ENCODE peak calls at places on chromosome 20, in five cellular contexts. G is brain microvascular endothelial cell; M is CD8-positive, alpha-beta T cell; R is AG09309; F is AG10803. X is an unnamed sample.

GRCh38 chr20:18004389-18005031 is 35.7 kb downstream of the MGME1 start:
- DNase-seq in R (no peak), M (no peak), F (peak), G (no peak), X (no peak)

GRCh38 chr20:17680128-17680835 is 1.8 kb downstream of the RRBP1 start:
- DNase-seq in R (no peak), G (peak), M (no peak), F (peak), X (no peak)

GRCh38 chr20:59571591-59572314 is 32.6 kb upstream of the PHACTR3 start:
- DNase-seq in F (peak), G (peak), R (no peak), M (peak), X (no peak)

GRCh38 chr20:10061641-10062040 is 26.9 kb downstream of the ANKEF1 start:
- DNase-seq in R (no peak), G (no peak), M (no peak), F (no peak), X (no peak)

GRCh38 chr20:3692706-3693294 is 11.0 kb upstream of the ADAM33 start:
- DNase-seq in R (no peak), G (no peak), M (no peak), F (no peak), X (no peak)

GRCh38 chr20:25320035-25320800 is 70.4 kb downstream of the ABHD12 start:
- DNase-seq in F (no peak), M (no peak), R (no peak), G (no peak), X (no peak)

GRCh38 chr20:32845786-32846185 is 12.9 kb upstream of the EFCAB8 start:
- DNase-seq in M (no peak), R (no peak), G (no peak), F (no peak), X (no peak)

GRCh38 chr20:43255877-43256276 is 66.2 kb upstream of the PTPRT start:
- DNase-seq in G (no peak), M (no peak), R (no peak), F (no peak), X (no peak)

GRCh38 chr20:400451-401275 is 7.4 kb upstream of the RBCK1 start:
- DNase-seq in G (no peak), M (no peak), F (no peak), R (no peak), X (no peak)

GRCh38 chr20:56626367-56627121 is 2.6 kb upstream of the TFAP2C start:
- DNase-seq in R (no peak), G (no peak), M (no peak), F (peak), X (no peak)

GRCh38 chr20:16018881-16019280 is 554.4 kb downstream of the KIF16B start:
- DNase-seq in M (no peak), G (peak), F (no peak), R (no peak), X (no peak)

GRCh38 chr20:5569021-5569420 is 181.2 kb upstream of the SHLD1 start:
- DNase-seq in R (peak), G (peak), M (peak), F (peak), X (peak)

GRCh38 chr20:12207875-12208274 is 290.2 kb downstream of the BTBD3 start:
- DNase-seq in G (peak), F (peak), M (no peak), R (no peak), X (no peak)

GRCh38 chr20:15045246-15045645 is 707.8 kb upstream of the FLRT3 start:
- DNase-seq in M (no peak), F (peak), G (no peak), R (no peak), X (no peak)

GRCh38 chr20:52676282-52676995 is 295.7 kb upstream of the TSHZ2 start:
- DNase-seq in F (no peak), M (no peak), R (no peak), G (no peak), X (no peak)

GRCh38 chr20:17612975-17613327 is 43.1 kb downstream of the DSTN start:
- DNase-seq in M (no peak), G (no peak), F (no peak), R (no peak), X (no peak)

GRCh38 chr20:32820000-32820697 is 395 bp downstream of the MAPRE1 start:
- DNase-seq in F (peak), M (peak), R (no peak), G (no peak), X (peak)

GRCh38 chr20:39105551-39105950 is 143.4 kb downstream of the DHX35 start:
- DNase-seq in G (no peak), R (no peak), M (no peak), F (no peak), X (no peak)
- TF ChIP-seq CTCF in G (peak), R (no peak), M (no peak), F (no peak), X (peak)

GRCh38 chr20:35660122-35660937 is 4.4 kb downstream of the CPNE1 start:
- DNase-seq in G (no peak), F (no peak), R (no peak), M (no peak), X (no peak)

GRCh38 chr20:35662541-35662940 is 2.2 kb downstream of the CPNE1 start:
- DNase-seq in M (no peak), F (no peak), R (no peak), G (no peak), X (no peak)

GRCh38 chr20:35661013-35661412 is 3.7 kb downstream of the CPNE1 start:
- DNase-seq in R (no peak), G (no peak), F (peak), M (no peak), X (no peak)

GRCh38 chr20:35663516-35663812 is 1.2 kb downstream of the CPNE1 start:
- DNase-seq in G (peak), F (no peak), R (no peak), M (no peak), X (no peak)

DNA sequence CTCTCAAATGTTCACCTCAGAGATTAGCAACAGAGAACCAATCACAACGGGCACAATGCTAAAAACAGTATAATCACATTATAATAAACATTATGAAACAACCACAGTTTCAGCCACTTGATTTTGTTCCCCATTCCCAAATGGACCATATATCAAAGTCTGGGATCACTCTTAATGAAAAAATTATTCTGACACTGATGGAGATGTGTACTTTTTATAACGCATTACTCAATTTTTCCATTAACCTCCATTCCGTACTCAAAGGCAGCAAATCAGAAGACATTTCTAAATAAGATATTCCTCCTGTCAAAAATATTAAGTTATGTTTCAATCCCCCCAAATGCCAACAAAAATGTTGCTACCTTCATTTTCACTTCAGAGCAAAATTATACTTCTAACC is 2.8 kb downstream of the CPNE1 start:
- DNase-seq in M (no peak), G (no peak), R (no peak), F (no peak), X (no peak)
- H3K4me3 ChIP-seq in M (peak), G (peak), R (no peak), F (peak), X (no peak)

GRCh38 chr20:63188159-63188442 is 27.8 kb downstream of the YTHDF1 start:
- DNase-seq in F (no peak), G (no peak), M (no peak), R (no peak), X (no peak)

GRCh38 chr20:63187338-63188158 is 28.4 kb downstream of the YTHDF1 start:
- DNase-seq in M (no peak), G (no peak), F (no peak), R (no peak), X (no peak)

GRCh38 chr20:63186084-63186483 is 29.8 kb downstream of the YTHDF1 start:
- DNase-seq in G (no peak), R (no peak), F (no peak), M (no peak), X (no peak)

GRCh38 chr20:63185215-63185796 is 30.6 kb downstream of the YTHDF1 start:
- DNase-seq in M (no peak), R (no peak), G (no peak), F (no peak), X (no peak)

DNA sequence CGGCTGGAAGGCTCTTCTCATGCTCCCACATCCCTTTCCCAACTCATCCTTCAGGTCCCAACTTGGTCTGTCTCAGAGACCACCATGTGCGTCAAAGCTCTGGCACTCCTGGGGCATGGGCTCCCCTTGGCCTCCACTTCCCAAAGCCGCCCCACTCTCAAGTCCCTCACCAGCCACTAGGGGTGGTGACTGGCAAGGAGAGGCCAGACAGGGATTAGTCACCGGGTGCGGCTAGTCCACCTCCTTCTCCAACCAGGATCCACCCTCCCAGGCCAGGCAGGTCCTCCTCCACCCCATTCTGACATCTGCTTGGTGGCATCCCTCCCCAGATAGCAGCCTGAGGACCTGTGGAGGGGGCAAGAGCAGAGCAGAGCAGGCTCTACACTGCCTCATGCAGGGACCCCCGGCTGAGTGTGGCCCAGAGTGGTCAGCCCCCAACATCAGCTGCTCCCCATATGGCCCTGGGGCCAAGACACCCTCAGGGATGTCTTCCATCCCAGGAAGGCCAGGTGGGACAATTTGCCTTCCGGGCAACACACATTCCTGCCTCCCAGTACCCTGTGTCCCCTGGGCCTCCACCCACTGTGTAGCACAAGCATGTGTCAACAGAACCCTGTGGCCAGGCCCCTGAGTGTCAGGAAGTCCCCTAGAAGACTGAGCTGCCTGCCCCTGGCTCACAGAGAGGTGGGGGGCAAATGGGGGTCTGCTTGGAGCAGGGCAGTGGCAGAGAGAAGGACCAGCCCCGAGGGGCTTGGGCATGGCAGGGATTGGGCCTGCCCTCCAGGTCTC is 29.2 kb downstream of the YTHDF1 start:
- DNase-seq in M (no peak), R (no peak), G (no peak), F (no peak), X (no peak)
- TF ChIP-seq CTCF in M (no peak), R (peak), G (peak), F (no peak), X (no peak)

GRCh38 chr20:38021373-38021772 is 11.9 kb downstream of the TTI1 start:
- DNase-seq in F (no peak), G (no peak), R (no peak), M (no peak), X (no peak)
- H3K4me3 ChIP-seq in F (no peak), G (no peak), R (no peak), M (no peak), X (no peak)

DNA sequence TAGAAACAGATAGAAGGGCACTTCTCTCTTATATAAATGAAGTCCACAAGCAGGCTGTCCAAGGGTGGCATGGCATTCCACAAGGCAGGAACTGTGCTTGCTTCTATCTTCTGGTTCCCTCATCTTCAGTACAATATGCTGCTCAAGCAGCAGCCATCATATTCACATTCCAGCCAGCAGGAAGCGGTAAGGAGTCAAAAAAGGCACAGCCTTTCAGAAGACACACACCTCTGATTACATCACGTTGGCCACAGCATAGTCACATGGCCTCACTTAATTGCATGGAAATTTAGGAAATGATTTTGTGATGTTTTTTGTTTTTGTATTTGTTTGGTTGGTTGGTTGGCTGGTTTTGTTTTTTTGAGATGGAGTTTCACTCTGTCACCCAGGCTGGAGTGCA is 19.0 kb downstream of the REM1 start:
- DNase-seq in F (peak), G (no peak), R (no peak), M (no peak), X (no peak)
- TF ChIP-seq CTCF in F (peak), G (peak), R (peak), M (no peak), X (peak)

DNA sequence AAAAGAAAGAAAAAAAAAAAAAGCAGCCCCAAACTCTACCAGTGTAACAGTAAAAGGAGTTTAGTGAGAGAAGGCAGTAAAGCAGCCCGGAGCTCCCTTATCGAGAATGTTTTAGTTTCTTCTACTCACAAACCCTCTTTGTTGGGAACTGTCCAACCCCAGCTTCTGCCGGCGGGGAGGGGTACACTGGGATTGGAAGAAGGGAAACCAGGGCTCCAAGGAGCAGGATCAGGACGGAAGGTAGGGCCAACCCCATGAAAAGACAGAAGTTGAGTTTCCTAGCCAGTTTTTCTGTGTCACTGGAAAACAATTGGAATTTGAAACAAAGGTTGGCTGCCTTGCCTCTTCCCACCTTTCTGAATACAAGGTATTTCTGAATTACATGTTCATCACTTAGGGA is 66.0 kb downstream of the KIZ start:
- DNase-seq in G (no peak), R (no peak), M (no peak), F (no peak), X (no peak)
- H3K4me3 ChIP-seq in G (no peak), R (no peak), M (no peak), F (no peak), X (no peak)

GRCh38 chr20:57650266-57650665 is 30.0 kb upstream of the ZBP1 start:
- DNase-seq in M (no peak), G (no peak), F (no peak), R (no peak), X (no peak)

GRCh38 chr20:57649617-57650015 is 29.4 kb upstream of the ZBP1 start:
- DNase-seq in F (no peak), R (no peak), M (no peak), G (no peak), X (no peak)

GRCh38 chr20:57647006-57647932 is 27.0 kb upstream of the ZBP1 start:
- DNase-seq in R (no peak), M (no peak), G (no peak), F (no peak), X (no peak)

GRCh38 chr20:57648878-57649616 is 28.8 kb upstream of the ZBP1 start:
- DNase-seq in M (no peak), G (no peak), F (no peak), R (no peak), X (no peak)

DNA sequence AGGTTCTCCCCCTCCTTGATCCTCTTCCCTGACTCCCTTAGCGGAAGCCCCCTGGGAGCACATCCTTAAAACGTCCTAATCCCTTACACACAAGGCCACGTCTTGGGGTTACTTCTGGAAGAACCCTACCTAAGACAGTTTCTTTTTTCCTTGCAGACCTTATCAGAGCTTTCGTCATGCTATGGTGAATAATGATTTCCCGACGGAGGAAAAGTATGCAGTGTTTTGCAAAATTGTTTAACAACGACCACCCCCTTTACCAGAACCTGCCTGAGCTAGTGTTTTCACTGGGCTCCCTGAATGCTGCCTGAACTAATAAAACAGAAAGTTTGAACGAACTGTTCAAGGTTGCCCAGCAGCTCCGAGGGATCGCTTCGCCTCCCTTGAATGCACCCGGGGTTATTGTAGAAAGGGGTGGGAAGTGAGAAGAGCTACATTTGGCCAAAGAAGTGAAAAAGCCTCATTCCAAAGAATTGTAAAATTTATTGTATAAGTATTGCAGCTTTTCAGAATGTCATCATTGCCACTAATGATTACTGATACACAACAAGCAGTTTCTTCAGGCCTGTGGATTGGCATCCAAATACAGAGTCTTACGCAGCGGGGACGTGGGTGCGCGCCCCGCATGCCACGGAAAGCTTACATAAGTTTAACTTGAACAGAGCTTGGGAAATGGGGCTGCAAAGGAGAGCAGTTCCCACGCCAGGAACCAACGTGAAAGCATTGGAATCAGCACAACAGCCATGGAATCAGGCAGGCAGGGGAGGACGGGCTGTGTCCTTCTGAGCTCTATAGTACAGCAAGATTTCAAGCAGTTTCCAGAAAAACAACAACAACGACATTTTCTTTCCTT is 27.9 kb upstream of the ZBP1 start:
- DNase-seq in G (no peak), R (no peak), F (no peak), M (no peak), X (no peak)
- TF ChIP-seq CTCF in G (no peak), R (no peak), F (no peak), M (no peak), X (no peak)

GRCh38 chr20:62476074-62476838 is 461 bp upstream of the GATA5 start:
- DNase-seq in M (no peak), R (no peak), F (no peak), G (no peak), X (no peak)

GRCh38 chr20:62473717-62474584 is 1.8 kb downstream of the GATA5 start:
- DNase-seq in R (no peak), F (no peak), M (no peak), G (no peak), X (no peak)

GRCh38 chr20:62475027-62475818 is 572 bp downstream of the GATA5 start:
- DNase-seq in M (no peak), G (no peak), F (no peak), R (no peak), X (no peak)

GRCh38 chr20:62474585-62475026 is 1.2 kb downstream of the GATA5 start:
- DNase-seq in R (no peak), M (no peak), F (no peak), G (no peak), X (no peak)

DNA sequence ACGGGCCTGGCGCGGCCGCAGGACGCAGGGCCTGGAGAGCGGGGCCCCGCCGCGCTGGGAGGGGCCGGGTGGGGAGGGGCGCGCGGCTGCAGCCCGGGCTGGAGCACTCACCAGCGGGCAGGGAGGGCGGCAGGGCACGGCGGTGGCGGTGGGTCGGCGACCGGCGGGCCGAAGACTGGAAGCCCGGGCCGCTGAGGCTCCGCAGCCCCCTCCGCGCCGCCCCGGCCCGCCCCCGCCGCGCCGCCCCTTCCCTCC is at the start of gene GATA5:
- DNase-seq in R (no peak), M (no peak), F (no peak), G (no peak), X (no peak)
- H3K4me3 ChIP-seq in R (no peak), M (no peak), F (no peak), G (no peak), X (no peak)

GRCh38 chr20:45489083-45489531 is 19.6 kb downstream of the WFDC2 start:
- DNase-seq in M (no peak), G (no peak), F (no peak), R (no peak), X (no peak)

GRCh38 chr20:45485388-45485787 is 15.8 kb downstream of the WFDC2 start:
- DNase-seq in G (no peak), M (no peak), F (no peak), R (no peak), X (no peak)

GRCh38 chr20:45484676-45485075 is 15.1 kb downstream of the WFDC2 start:
- DNase-seq in F (no peak), G (no peak), R (no peak), M (no peak), X (no peak)

DNA sequence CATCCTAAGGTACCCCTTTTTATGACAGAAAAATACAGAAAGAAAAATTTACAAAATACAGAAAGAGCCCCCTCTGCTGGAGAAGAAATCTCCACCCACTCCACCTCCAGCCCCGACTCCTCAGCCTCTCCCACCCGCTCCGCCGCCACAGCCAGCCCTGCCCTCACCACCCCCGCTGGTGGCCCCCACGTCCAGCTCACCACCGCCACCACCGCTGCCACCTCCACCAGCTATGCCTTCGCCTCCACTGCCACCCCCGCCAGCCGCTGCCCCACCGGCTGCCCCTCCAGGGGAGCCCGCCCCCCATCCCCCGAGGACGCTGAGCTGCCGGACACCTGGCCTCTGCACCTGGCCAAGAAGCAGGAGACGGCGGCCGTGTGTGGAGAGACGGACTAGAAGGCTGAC is 17.7 kb downstream of the WFDC2 start:
- DNase-seq in R (no peak), G (no peak), M (no peak), F (no peak), X (no peak)
- TF ChIP-seq CTCF in R (no peak), G (peak), M (peak), F (no peak), X (peak)